ENCODE peak calls at places on chromosomes 11 and 22, in ten cellular contexts. M is iPS DF 6.9, T is lung, Y is pancreas, Q is cardiac muscle cell, S is kidney, A is spleen, G is MM.1S, K is thyroid gland, U is GM23338. O is an unnamed sample.

GRCh38 chr11:100618914-100619313 is 68.2 kb upstream of the ARHGAP42 start:
- DNase-seq in U (no peak), S (no peak), T (no peak), Y (no peak), M (no peak), K (no peak), Q (no peak), G (no peak), A (no peak), O (no peak)

GRCh38 chr11:103779054-103779453 is 257.4 kb upstream of the DDI1 start:
- DNase-seq in A (no peak), U (no peak), G (no peak), T (no peak), M (no peak), Y (no peak), Q (no peak), S (no peak), K (no peak), O (no peak)

GRCh38 chr11:12149672-12150225 is 39.4 kb downstream of the MICAL2 start:
- DNase-seq in Q (no peak), U (no peak), M (no peak), T (no peak), G (no peak), A (no peak), Y (no peak), K (no peak), S (no peak), O (no peak)

GRCh38 chr11:94583213-94583884 is 16.2 kb downstream of the PIWIL4 start:
- DNase-seq in S (no peak), Y (no peak), A (no peak), G (no peak), M (no peak), K (no peak), T (no peak), U (no peak), Q (no peak), O (no peak)

GRCh38 chr22:46003271-46004091 is 26.5 kb upstream of the WNT7B start:
- DNase-seq in S (peak), Y (peak), T (no peak), A (peak), K (no peak), U (no peak), M (no peak), G (no peak), Q (no peak), O (no peak)

GRCh38 chr11:78562398-78562797 is 12.3 kb downstream of the NARS2 start:
- DNase-seq in S (no peak), A (no peak), M (no peak), K (no peak), U (no peak), T (no peak), Y (no peak), G (no peak), Q (no peak), O (no peak)

GRCh38 chr11:1073261-1073724 is 1.4 kb upstream of the MUC2 start:
- DNase-seq in T (peak), G (no peak), U (no peak), Y (peak), K (no peak), Q (no peak), A (peak), S (peak), M (no peak), O (peak)

GRCh38 chr11:40292636-40293585 is 1166.5 kb downstream of the LRRC4C start:
- DNase-seq in U (peak), A (no peak), Q (no peak), Y (peak), M (no peak), G (no peak), S (peak), T (no peak), K (peak), O (no peak)

GRCh38 chr11:77027275-77027674 is 6.9 kb upstream of the B3GNT6 start:
- DNase-seq in M (no peak), Y (no peak), G (no peak), S (no peak), T (no peak), K (no peak), Q (no peak), A (no peak), U (no peak), O (no peak)

GRCh38 chr22:21074092-21074715 is 28.5 kb downstream of the LRRC74B start:
- DNase-seq in S (no peak), A (no peak), U (no peak), T (no peak), K (no peak), G (no peak), Y (no peak), Q (no peak), M (no peak), O (no peak)

GRCh38 chr11:61602775-61603569 is 22.1 kb upstream of the SYT7 start:
- DNase-seq in Y (peak), G (no peak), T (peak), M (no peak), U (no peak), S (peak), K (peak), A (no peak), Q (no peak), O (peak)

GRCh38 chr11:122796128-122796717 is 42.1 kb upstream of the CRTAM start:
- DNase-seq in S (no peak), M (peak), T (peak), U (peak), Y (peak), K (peak), G (peak), A (peak), Q (peak), O (peak)

GRCh38 chr11:72037554-72038311 is 39.0 kb downstream of the IL18BP start:
- DNase-seq in U (no peak), M (no peak), S (no peak), T (no peak), A (no peak), Y (no peak), K (no peak), Q (no peak), G (no peak), O (no peak)

GRCh38 chr11:76796511-76797203 is 13.5 kb downstream of the TSKU start:
- DNase-seq in K (no peak), T (no peak), Y (no peak), U (no peak), Q (no peak), S (no peak), M (no peak), G (no peak), A (peak), O (no peak)

GRCh38 chr11:132114185-132114584 is 743.8 kb downstream of the NTM start:
- DNase-seq in T (no peak), A (no peak), Y (no peak), Q (peak), G (peak), U (peak), K (peak), M (no peak), S (no peak), O (peak)

GRCh38 chr22:43060213-43060612 is 29.0 kb downstream of the TTLL1 start:
- DNase-seq in K (peak), G (no peak), U (peak), T (no peak), S (no peak), Q (peak), M (peak), A (no peak), Y (no peak), O (peak)

GRCh38 chr11:7665473-7666291 is 7.6 kb downstream of the CYB5R2 start:
- DNase-seq in Q (peak), Y (peak), A (peak), M (peak), K (peak), T (peak), S (peak), U (peak), G (peak), O (peak)

GRCh38 chr11:13525257-13525656 is 29.5 kb upstream of the PTH start:
- DNase-seq in T (no peak), A (no peak), Q (no peak), Y (no peak), K (no peak), U (no peak), S (no peak), M (no peak), G (no peak), O (no peak)

GRCh38 chr11:76635991-76636520 is 34.5 kb downstream of the LRRC32 start:
- DNase-seq in M (no peak), U (no peak), G (no peak), S (no peak), K (no peak), Y (no peak), T (no peak), Q (no peak), A (no peak), O (no peak)

GRCh38 chr11:126082251-126083109 is 19.8 kb upstream of the CDON start:
- DNase-seq in S (no peak), A (no peak), K (no peak), T (no peak), Y (no peak), M (no peak), U (peak), G (no peak), Q (no peak), O (no peak)

GRCh38 chr11:62054081-62054480 is 69.7 kb upstream of the INCENP start:
- DNase-seq in Y (no peak), Q (no peak), K (no peak), G (no peak), U (no peak), S (no peak), M (no peak), A (peak), T (no peak), O (no peak)

GRCh38 chr22:39171623-39172264 is 19.3 kb upstream of the CBX7 start:
- DNase-seq in G (no peak), M (no peak), S (no peak), Y (peak), A (peak), Q (no peak), U (peak), K (no peak), T (no peak), O (no peak)

GRCh38 chr11:25211635-25212251 is 714.9 kb downstream of the LUZP2 start:
- DNase-seq in K (no peak), Q (no peak), G (no peak), S (no peak), Y (no peak), A (no peak), U (no peak), M (no peak), T (no peak), O (no peak)

GRCh38 chr22:46336119-46337078 is 885 bp downstream of the TRMU start:
- DNase-seq in A (peak), G (peak), U (peak), K (peak), Y (peak), T (no peak), M (no peak), S (peak), Q (peak), O (peak)

GRCh38 chr11:126297004-126297403 is 6.9 kb upstream of the DCPS start:
- DNase-seq in T (no peak), M (no peak), A (no peak), G (no peak), S (no peak), Y (no peak), Q (no peak), U (no peak), K (no peak), O (no peak)

GRCh38 chr11:40338739-40339138 is 1120.7 kb downstream of the LRRC4C start:
- DNase-seq in M (no peak), K (no peak), T (no peak), U (peak), S (no peak), Y (no peak), A (no peak), G (no peak), Q (no peak), O (no peak)

GRCh38 chr11:123030517-123030916 is 31.4 kb downstream of the HSPA8 start:
- DNase-seq in Y (no peak), A (no peak), M (no peak), S (no peak), K (no peak), T (no peak), Q (no peak), G (no peak), U (no peak), O (no peak)

GRCh38 chr22:39598017-39598965 is 27.7 kb downstream of the CACNA1I start:
- DNase-seq in K (peak), M (peak), Y (peak), A (peak), S (peak), U (peak), G (peak), T (peak), Q (peak), O (peak)

GRCh38 chr11:112922606-112923005 is 38.6 kb upstream of the NCAM1 start:
- DNase-seq in M (peak), K (no peak), U (peak), Q (no peak), T (no peak), Y (no peak), S (no peak), G (no peak), A (no peak), O (no peak)

GRCh38 chr22:50712341-50713007 is 25.5 kb upstream of the ACR start:
- DNase-seq in Y (peak), Q (no peak), G (no peak), S (no peak), T (no peak), M (no peak), U (no peak), K (no peak), A (peak), O (no peak)

GRCh38 chr11:12485328-12485727 is 108.0 kb downstream of the PARVA start:
- DNase-seq in K (no peak), U (no peak), T (no peak), Y (no peak), G (no peak), Q (no peak), M (no peak), A (no peak), S (no peak), O (no peak)

GRCh38 chr11:74123008-74123448 is 47.8 kb downstream of the C2CD3 start:
- DNase-seq in G (no peak), M (no peak), A (no peak), T (no peak), Q (no peak), U (peak), K (no peak), S (no peak), Y (no peak), O (no peak)

GRCh38 chr22:18066181-18066859 is 11.5 kb upstream of the PEX26 start:
- DNase-seq in U (no peak), S (peak), A (peak), Q (no peak), T (no peak), M (no peak), K (no peak), Y (no peak), G (no peak), O (no peak)

GRCh38 chr11:110428956-110429613 is 663 bp upstream of the FDX1 start:
- DNase-seq in U (no peak), S (no peak), T (no peak), Y (no peak), A (no peak), M (no peak), G (peak), Q (no peak), K (no peak), O (no peak)

GRCh38 chr11:126742582-126742981 is 258.0 kb downstream of the KIRREL3 start:
- DNase-seq in K (no peak), U (no peak), S (no peak), T (no peak), Q (no peak), G (no peak), M (no peak), A (no peak), Y (no peak), O (no peak)

GRCh38 chr11:4809246-4809645 is 5.1 kb upstream of the OR52R1 start:
- DNase-seq in M (no peak), Y (no peak), Q (no peak), A (no peak), G (no peak), T (no peak), U (no peak), K (no peak), S (no peak), O (no peak)

GRCh38 chr11:64250875-64251721 is at the start of gene PLCB3:
- DNase-seq in T (peak), Q (peak), K (peak), M (no peak), U (peak), A (peak), Y (peak), S (peak), G (peak), O (peak)

GRCh38 chr22:38034278-38034882 is 22.8 kb upstream of the PICK1 start:
- DNase-seq in K (peak), G (no peak), T (peak), S (peak), M (peak), A (peak), U (peak), Q (peak), Y (no peak), O (peak)
- H3K27ac ChIP-seq in K (peak), G (no peak), T (no peak), S (peak), M (no peak), A (peak), U (no peak), Q (no peak), Y (peak), O (peak)

DNA sequence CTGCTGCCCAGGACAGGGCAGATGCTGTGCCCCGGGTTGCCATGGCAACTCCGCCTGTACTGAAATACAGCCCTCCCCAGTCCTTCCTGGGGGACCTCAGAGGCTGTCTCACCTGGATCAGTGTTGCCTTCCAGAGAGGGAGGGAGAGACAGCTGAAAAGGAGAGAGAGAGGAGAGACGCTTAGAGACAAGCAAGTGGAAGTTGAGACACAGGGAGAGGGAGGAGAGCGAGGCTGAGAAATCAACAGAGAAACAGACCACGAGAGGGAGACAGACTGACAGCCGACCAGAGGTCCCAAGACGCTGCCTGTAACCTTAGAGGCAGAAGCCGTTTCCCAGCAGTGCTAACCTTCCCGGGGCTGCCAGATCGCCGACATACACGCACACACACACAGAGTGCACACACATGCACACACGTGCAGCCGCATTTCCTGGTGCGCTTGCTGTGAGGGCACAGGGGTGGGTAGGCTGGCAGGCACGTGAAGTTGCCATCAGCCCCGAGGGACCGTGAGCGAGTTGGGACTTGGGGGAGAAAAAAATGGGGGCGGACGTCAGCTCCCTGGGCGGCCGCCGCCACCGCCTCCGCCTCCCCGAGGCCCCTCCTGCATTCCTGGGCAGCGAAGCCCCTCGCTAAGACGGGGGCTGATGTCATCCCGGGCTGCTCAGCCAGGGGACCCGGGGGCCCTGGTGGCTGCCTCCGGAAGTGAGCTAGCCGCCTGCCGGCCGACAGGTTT is 88.6 kb upstream of the CRYBB3 start:
- DNase-seq in G (peak), Y (peak), M (peak), K (peak), U (peak), T (peak), S (peak), A (peak), Q (peak), O (peak)
- H3K4me3 ChIP-seq in G (peak), Y (peak), M (peak), K (peak), U (peak), T (peak), S (peak), A (peak), Q (peak), O (peak)

GRCh38 chr22:36921309-36922096 is 8.1 kb downstream of the CSF2RB start:
- DNase-seq in G (no peak), A (peak), T (no peak), K (no peak), S (peak), Y (no peak), Q (no peak), M (no peak), U (no peak), O (peak)

GRCh38 chr22:36923458-36923784 is 10.0 kb downstream of the CSF2RB start:
- DNase-seq in M (no peak), S (peak), Y (no peak), K (no peak), T (no peak), A (peak), G (no peak), Q (no peak), U (no peak), O (no peak)

GRCh38 chr22:36924151-36924698 is 10.8 kb downstream of the CSF2RB start:
- DNase-seq in G (no peak), A (no peak), K (no peak), U (no peak), T (no peak), S (no peak), Y (no peak), M (no peak), Q (no peak), O (no peak)

GRCh38 chr22:36922097-36922608 is 8.7 kb downstream of the CSF2RB start:
- DNase-seq in Q (no peak), T (no peak), A (peak), G (no peak), M (no peak), U (peak), Y (no peak), K (no peak), S (peak), O (no peak)

GRCh38 chr22:36922752-36923457 is 9.5 kb downstream of the CSF2RB start:
- DNase-seq in T (no peak), M (no peak), K (no peak), G (no peak), S (peak), U (no peak), Y (no peak), A (no peak), Q (no peak), O (no peak)
- H3K27ac ChIP-seq in T (no peak), M (no peak), K (no peak), G (no peak), S (no peak), U (no peak), Y (no peak), A (no peak), Q (no peak), O (no peak)

GRCh38 chr11:32312206-32312817 is 123.0 kb downstream of the WT1 start:
- DNase-seq in S (no peak), Y (no peak), M (no peak), Q (no peak), G (no peak), T (no peak), U (no peak), K (no peak), A (no peak), O (no peak)
- H3K4me3 ChIP-seq in S (no peak), Y (no peak), M (no peak), Q (no peak), G (no peak), T (no peak), U (no peak), K (no peak), A (no peak), O (no peak)

GRCh38 chr22:19443544-19444211 is 3.8 kb downstream of the C22orf39 start:
- DNase-seq in K (no peak), G (no peak), A (no peak), T (no peak), Y (no peak), M (no peak), Q (no peak), S (no peak), U (no peak), O (no peak)
- H3K27ac ChIP-seq in K (no peak), G (no peak), A (no peak), T (no peak), Y (no peak), M (no peak), Q (no peak), S (no peak), U (no peak), O (no peak)

GRCh38 chr11:57340228-57340627 is 2.1 kb downstream of the P2RX3 start:
- DNase-seq in T (no peak), K (no peak), Q (peak), M (no peak), G (no peak), S (no peak), U (peak), A (peak), Y (no peak), O (no peak)
- H3K4me3 ChIP-seq in T (no peak), K (no peak), Q (no peak), M (no peak), G (no peak), S (no peak), U (peak), A (no peak), Y (no peak), O (no peak)

GRCh38 chr22:24285245-24285644 is 14.6 kb downstream of the SPECC1L start:
- DNase-seq in A (no peak), S (no peak), G (no peak), K (no peak), U (no peak), Y (no peak), M (no peak), Q (no peak), T (no peak), O (no peak)
- H3K27ac ChIP-seq in A (no peak), S (no peak), G (no peak), K (peak), U (no peak), Y (no peak), M (no peak), Q (peak), T (peak), O (no peak)

GRCh38 chr11:68040957-68041591 is 2.2 kb downstream of the TCIRG1 start:
- DNase-seq in S (peak), G (no peak), T (no peak), Y (peak), U (no peak), K (no peak), Q (no peak), A (peak), M (no peak), O (no peak)
- H3K4me3 ChIP-seq in S (no peak), G (peak), T (peak), Y (peak), U (no peak), K (no peak), Q (no peak), A (peak), M (no peak), O (peak)